ENCODE peak calls at places on chromosomes 7 and 10, in four cellular contexts. R is HepG2, V is GM12878, Q is K562. I is an unnamed sample.

GRCh38 chr10:132578287-132578951 is 40.8 kb downstream of the INPP5A start:
- DNase-seq in R (no peak), V (no peak), Q (no peak), I (no peak)

GRCh38 chr10:17200885-17201164 is 647 bp downstream of the TRDMT1 start:
- DNase-seq in R (no peak), V (no peak), Q (no peak), I (no peak)

GRCh38 chr7:14430921-14431320 is 441.5 kb upstream of the ETV1 start:
- DNase-seq in R (no peak), V (no peak), Q (no peak), I (no peak)

GRCh38 chr10:32315426-32315825 is 31.5 kb downstream of the EPC1 start:
- DNase-seq in R (no peak), V (no peak), Q (no peak), I (no peak)

GRCh38 chr7:149207324-149208035 is 12.1 kb downstream of the ZNF282 start:
- DNase-seq in R (no peak), V (no peak), Q (no peak), I (no peak)

GRCh38 chr7:43462836-43463235 is 120.1 kb upstream of the STK17A start:
- DNase-seq in R (no peak), V (no peak), Q (no peak), I (no peak)

GRCh38 chr7:28984631-28985030 is 26.5 kb upstream of the TRIL start:
- DNase-seq in R (no peak), V (no peak), Q (no peak), I (peak; percentile 42)

GRCh38 chr10:113228570-113228969 is 278.5 kb downstream of the TCF7L2 start:
- DNase-seq in R (no peak), V (no peak), Q (no peak), I (no peak)

GRCh38 chr7:7122033-7122478 is 60.3 kb upstream of the C1GALT1 start:
- DNase-seq in R (no peak), V (no peak), Q (no peak), I (no peak)

GRCh38 chr7:55187701-55188491 is 169.1 kb downstream of the EGFR start:
- DNase-seq in R (peak; percentile 40), V (no peak), Q (no peak), I (no peak)

GRCh38 chr7:107643938-107644703 is 16.5 kb upstream of the SLC26A4 start:
- DNase-seq in R (no peak), V (no peak), Q (no peak), I (no peak)

GRCh38 chr7:83672157-83672556 is 23.2 kb upstream of the SEMA3E start:
- DNase-seq in R (no peak), V (no peak), Q (no peak), I (no peak)

GRCh38 chr7:20238754-20239324 is 21.7 kb upstream of the MACC1 start:
- DNase-seq in R (no peak), V (peak; percentile 98), Q (peak; percentile 49), I (no peak)

GRCh38 chr10:127151541-127151940 is 44.9 kb downstream of the INSYN2A start:
- DNase-seq in R (no peak), V (no peak), Q (no peak), I (no peak)

GRCh38 chr7:2872296-2872874 is 28.3 kb upstream of the GNA12 start:
- DNase-seq in R (no peak), V (no peak), Q (no peak), I (peak; percentile 61)

GRCh38 chr10:93756128-93756517 is 1.6 kb upstream of the LGI1 start:
- DNase-seq in R (no peak), V (no peak), Q (no peak), I (no peak)

GRCh38 chr10:100621360-100622205 is 85.8 kb downstream of the HIF1AN start:
- DNase-seq in R (no peak), V (no peak), Q (no peak), I (peak; percentile 56)

GRCh38 chr7:103539875-103540274 is 93.9 kb upstream of the SLC26A5 start:
- DNase-seq in R (no peak), V (no peak), Q (no peak), I (no peak)

GRCh38 chr10:69787681-69788080 is 14.0 kb upstream of the COL13A1 start:
- DNase-seq in R (no peak), V (no peak), Q (no peak), I (no peak)

GRCh38 chr7:34275629-34276028 is 370.3 kb downstream of the BMPER start:
- DNase-seq in R (no peak), V (no peak), Q (no peak), I (no peak)

GRCh38 chr10:34761443-34761842 is 53.7 kb downstream of the PARD3 start:
- DNase-seq in R (no peak), V (no peak), Q (no peak), I (no peak)

GRCh38 chr7:364536-364935 is 74.6 kb downstream of the FOXL3 start:
- DNase-seq in R (no peak), V (no peak), Q (no peak), I (no peak)

GRCh38 chr10:49309691-49310371 is 10.9 kb downstream of the C10orf71 start:
- DNase-seq in R (no peak), V (peak; percentile 41), Q (no peak), I (no peak)

GRCh38 chr10:21524526-21525366 is 736 bp downstream of the SKIDA1 start:
- DNase-seq in R (peak; percentile 61), V (no peak), Q (no peak), I (no peak)

GRCh38 chr7:65436163-65436562 is 62.5 kb downstream of the ZNF92 start:
- DNase-seq in R (no peak), V (no peak), Q (no peak), I (no peak)

GRCh38 chr7:158407581-158408331 is 179.9 kb downstream of the PTPRN2 start:
- DNase-seq in R (peak; percentile 55), V (no peak), Q (peak; percentile 38), I (peak; percentile 74)

DNA sequence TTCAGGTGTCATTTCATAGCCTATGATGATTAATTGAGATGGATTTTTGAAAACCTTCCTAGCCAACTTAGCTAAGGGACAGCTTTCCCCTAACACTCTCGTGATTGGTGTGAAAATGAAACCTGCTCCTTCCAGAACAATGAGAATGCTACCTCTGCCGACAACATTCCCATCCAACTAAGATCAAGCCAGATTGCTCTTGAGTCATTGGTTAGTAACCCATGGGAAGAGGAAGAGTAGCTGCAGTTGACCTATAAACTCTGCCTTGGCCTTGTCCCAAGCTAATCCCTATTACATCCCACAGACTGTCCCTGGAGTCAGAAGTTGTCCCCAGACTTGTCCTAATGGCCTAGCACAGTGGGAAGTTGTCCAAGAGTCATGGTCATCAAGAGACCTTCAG is 80.5 kb upstream of the SVIL start:
- DNase-seq in R (no peak), V (no peak), Q (no peak), I (no peak)
- TF ChIP-seq NFIC in R (no peak), V (no peak), Q (no peak), I (no peak)

GRCh38 chr10:48199580-48200377 is 74.7 kb downstream of the FRMPD2 start:
- DNase-seq in R (no peak), V (no peak), Q (no peak), I (no peak)
- TF ChIP-seq MAX in R (no peak), V (no peak), Q (no peak), I (no peak)

GRCh38 chr7:142313528-142313927 is 55.7 kb upstream of the PRSS58 start:
- DNase-seq in R (no peak), V (no peak), Q (no peak), I (no peak)
- TF ChIP-seq JUND in R (no peak), V (no peak), Q (no peak), I (no peak)

GRCh38 chr10:116168745-116169144 is 104.3 kb downstream of the GFRA1 start:
- DNase-seq in R (no peak), V (no peak), Q (no peak), I (no peak)
- TF ChIP-seq NFIC in R (no peak), V (no peak), Q (no peak), I (no peak)